ENCODE peak calls at places on chromosomes 13 and 19, in five cellular contexts. X is suprapubic skin, H is kidney, U is A549, E is left ventricle myocardium inferior. D is an unnamed sample.

GRCh38 chr13:92843549-92843948 is 383.1 kb upstream of the GPC6 start:
- DNase-seq in X (no peak), H (no peak), U (no peak), E (no peak), D (no peak)

GRCh38 chr19:38596057-38596981 is 21.4 kb downstream of the MAP4K1 start:
- DNase-seq in X (no peak), H (no peak), U (peak), E (no peak), D (peak)

GRCh38 chr19:38944981-38945506 is 14.3 kb downstream of the MRPS12 start:
- DNase-seq in X (no peak), H (peak), U (no peak), E (no peak), D (no peak)

GRCh38 chr19:45136507-45137178 is 24.1 kb downstream of the NKPD1 start:
- DNase-seq in X (no peak), H (no peak), U (no peak), E (no peak), D (no peak)

GRCh38 chr19:55486971-55487883 is 1.0 kb upstream of the SSC5D start:
- DNase-seq in X (no peak), H (peak), U (peak), E (peak), D (no peak)

GRCh38 chr13:35891973-35892441 is 239.2 kb downstream of the DCLK1 start:
- DNase-seq in X (no peak), H (no peak), U (no peak), E (no peak), D (no peak)

GRCh38 chr19:19061491-19061890 is 2.3 kb upstream of the SLC25A42 start:
- DNase-seq in X (no peak), H (no peak), U (no peak), E (peak), D (no peak)

GRCh38 chr13:112353856-112354255 is 22.3 kb upstream of the SPACA7 start:
- DNase-seq in X (no peak), H (peak), U (no peak), E (no peak), D (no peak)

GRCh38 chr13:21371011-21371410 is 88.1 kb downstream of the ZDHHC20 start:
- DNase-seq in X (no peak), H (no peak), U (no peak), E (no peak), D (no peak)

GRCh38 chr13:104327217-104327616 is 1261.0 kb upstream of the SLC10A2 start:
- DNase-seq in X (no peak), H (no peak), U (no peak), E (no peak), D (no peak)

GRCh38 chr13:20497376-20497775 is 28.3 kb downstream of the CRYL1 start:
- DNase-seq in X (no peak), H (no peak), U (no peak), E (no peak), D (no peak)

GRCh38 chr19:17329061-17329767 is 5.4 kb downstream of the ANO8 start:
- DNase-seq in X (no peak), H (no peak), U (no peak), E (no peak), D (no peak)

GRCh38 chr19:17326595-17326966 is 8.1 kb downstream of the ANO8 start:
- DNase-seq in X (no peak), H (no peak), U (no peak), E (no peak), D (no peak)

GRCh38 chr19:17328517-17329060 is 6.1 kb downstream of the ANO8 start:
- DNase-seq in X (no peak), H (no peak), U (no peak), E (no peak), D (no peak)

GRCh38 chr19:17327068-17327653 is 7.5 kb downstream of the ANO8 start:
- DNase-seq in X (no peak), H (no peak), U (no peak), E (no peak), D (no peak)

GRCh38 chr19:17327654-17328516 is 6.8 kb downstream of the ANO8 start:
- DNase-seq in X (no peak), H (no peak), U (no peak), E (no peak), D (no peak)
- TF ChIP-seq CTCF in X (peak), H (peak), U (no peak), E (no peak), D (no peak)

GRCh38 chr19:40228863-40229262 is 2.4 kb upstream of the CCNP start:
- DNase-seq in X (no peak), H (no peak), U (no peak), E (no peak), D (no peak)

GRCh38 chr19:40223135-40223822 is 3.2 kb downstream of the CCNP start:
- DNase-seq in X (no peak), H (no peak), U (no peak), E (no peak), D (no peak)

GRCh38 chr19:40224342-40225148 is 1.9 kb downstream of the CCNP start:
- DNase-seq in X (no peak), H (no peak), U (no peak), E (no peak), D (no peak)

GRCh38 chr19:40228371-40228770 is 1.9 kb upstream of the CCNP start:
- DNase-seq in X (no peak), H (no peak), U (no peak), E (no peak), D (no peak)

GRCh38 chr19:40225440-40226305 is 816 bp downstream of the CCNP start:
- DNase-seq in X (no peak), H (no peak), U (no peak), E (no peak), D (no peak)
- H3K4me3 ChIP-seq in X (peak), H (peak), U (no peak), E (peak), D (peak)

DNA sequence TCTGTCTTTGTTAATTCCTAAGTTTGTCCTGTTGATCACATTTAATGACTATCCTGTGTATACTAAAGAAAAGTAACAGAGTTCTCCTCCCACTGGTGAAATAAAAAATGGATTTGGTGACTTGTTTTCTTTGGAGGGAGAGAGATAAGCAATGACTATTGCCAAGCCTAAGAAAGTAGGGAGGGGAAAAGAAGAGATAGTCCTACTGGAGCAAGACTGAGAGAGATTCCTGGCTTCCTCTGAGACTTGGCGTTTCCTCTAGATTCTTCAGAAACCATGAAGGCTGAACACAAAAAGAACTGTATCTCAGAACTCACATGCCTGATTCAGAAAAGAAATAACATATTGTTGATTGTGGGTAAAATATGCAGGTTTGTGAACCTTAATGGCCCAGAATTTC is 406.5 kb downstream of the FOXO1 start:
- DNase-seq in X (no peak), H (no peak), U (no peak), E (no peak), D (no peak)
- TF ChIP-seq CTCF in X (no peak), H (no peak), U (no peak), E (no peak), D (no peak)

GRCh38 chr19:13505761-13506549 is at the start of gene CACNA1A:
- DNase-seq in X (no peak), H (no peak), U (no peak), E (no peak), D (no peak)

GRCh38 chr19:13506550-13506878 is 235 bp upstream of the CACNA1A start:
- DNase-seq in X (no peak), H (no peak), U (no peak), E (no peak), D (peak)

GRCh38 chr19:13507053-13507611 is 853 bp upstream of the CACNA1A start:
- DNase-seq in X (no peak), H (no peak), U (no peak), E (no peak), D (no peak)

GRCh38 chr19:13503570-13504235 is 2.6 kb downstream of the CACNA1A start:
- DNase-seq in X (no peak), H (no peak), U (no peak), E (no peak), D (no peak)

GRCh38 chr19:13505164-13505695 is 1.0 kb downstream of the CACNA1A start:
- DNase-seq in X (no peak), H (no peak), U (no peak), E (no peak), D (no peak)
- H3K4me3 ChIP-seq in X (no peak), H (no peak), U (no peak), E (no peak), D (peak)

DNA sequence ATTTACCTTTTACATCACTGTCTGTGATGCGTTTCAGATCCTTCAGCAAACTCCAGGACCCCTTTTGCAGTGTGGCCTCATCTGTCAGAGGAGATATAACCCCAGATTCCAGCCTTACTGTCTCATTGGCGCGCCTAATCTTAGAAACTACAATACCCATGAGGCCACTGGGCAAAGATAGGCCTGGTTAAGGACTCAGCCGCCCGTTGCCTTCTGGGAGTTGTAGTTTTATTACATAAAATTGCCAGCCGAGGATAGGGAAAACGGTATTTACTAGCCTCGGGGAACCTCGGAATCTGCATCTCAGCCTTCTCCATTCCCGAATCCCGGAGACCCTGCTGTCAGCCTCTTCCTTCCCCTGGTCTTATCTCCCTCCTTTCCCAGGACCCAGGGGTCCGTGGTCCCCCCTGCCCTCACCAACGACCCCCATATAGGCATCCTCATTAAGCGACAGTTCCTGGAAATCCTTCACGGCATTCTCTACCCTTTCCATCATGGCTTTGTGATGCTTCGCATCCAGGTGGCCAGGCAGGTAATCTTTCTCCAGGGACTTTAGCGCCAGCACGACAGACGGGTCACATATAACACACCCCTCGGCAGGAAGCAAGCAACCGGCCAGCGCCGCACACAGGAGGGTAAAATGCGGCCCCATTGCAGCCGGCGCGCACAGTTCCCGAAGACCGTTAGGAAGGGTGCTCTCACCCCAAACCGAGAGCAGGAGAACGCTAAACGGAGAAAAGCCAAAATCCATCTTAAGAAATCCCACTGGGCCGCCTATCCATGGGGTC is 1.3 kb downstream of the IZUMO1 start:
- DNase-seq in X (no peak), H (no peak), U (peak), E (no peak), D (peak)
- TF ChIP-seq CTCF in X (no peak), H (no peak), U (no peak), E (no peak), D (no peak)

GRCh38 chr19:4372630-4373367 is 27.5 kb downstream of the SH3GL1 start:
- DNase-seq in X (no peak), H (peak), U (no peak), E (no peak), D (no peak)

GRCh38 chr19:4375164-4375619 is 25.2 kb downstream of the SH3GL1 start:
- DNase-seq in X (no peak), H (peak), U (no peak), E (no peak), D (no peak)

GRCh38 chr19:4374451-4375163 is 25.7 kb downstream of the SH3GL1 start:
- DNase-seq in X (peak), H (peak), U (peak), E (peak), D (no peak)

GRCh38 chr19:4371898-4372629 is 28.3 kb downstream of the SH3GL1 start:
- DNase-seq in X (no peak), H (peak), U (no peak), E (no peak), D (no peak)

DNA sequence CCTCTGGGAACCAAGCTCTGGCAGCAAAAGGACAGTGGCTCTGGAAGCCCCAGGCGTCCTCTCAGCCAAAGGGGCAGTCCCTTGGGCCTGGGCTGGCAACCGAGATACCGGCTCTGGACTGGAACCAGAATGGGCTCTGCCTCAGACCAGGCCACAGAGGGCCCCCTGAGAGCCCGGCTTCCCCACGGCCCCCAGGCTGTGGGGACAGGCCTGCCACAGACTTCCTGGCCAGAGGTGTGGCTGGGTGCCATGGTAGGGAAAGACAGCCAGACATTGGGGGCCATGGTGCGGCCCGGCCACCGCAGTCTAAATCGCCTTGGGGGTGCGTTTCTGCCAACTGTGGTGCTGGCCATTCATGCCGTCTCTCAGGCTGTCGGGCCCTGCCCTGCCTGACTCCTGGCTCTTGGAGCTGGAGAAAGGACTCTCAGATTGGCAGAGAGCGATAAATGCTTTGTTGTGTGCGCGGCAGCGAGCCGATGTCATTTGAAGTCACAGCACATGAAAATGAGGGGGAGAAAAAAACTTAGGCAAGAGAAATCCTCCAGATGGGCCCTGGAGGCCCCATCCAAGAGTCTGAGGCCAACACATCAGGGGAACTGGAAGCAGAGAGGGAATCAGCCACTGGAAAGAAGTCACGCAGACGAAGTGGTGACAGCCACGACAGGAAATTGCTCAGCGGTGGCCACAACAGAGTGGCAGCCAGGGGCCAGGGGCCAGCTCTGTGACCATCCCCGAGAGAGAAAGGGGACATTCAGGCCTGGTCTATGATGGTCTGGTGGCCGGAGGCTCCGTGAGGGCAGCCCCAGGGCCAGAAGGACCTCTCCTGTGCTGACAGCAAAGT is 26.5 kb downstream of the SH3GL1 start:
- DNase-seq in X (peak), H (no peak), U (no peak), E (peak), D (peak)
- H3K4me3 ChIP-seq in X (no peak), H (no peak), U (no peak), E (peak), D (peak)